ENCODE peak calls at places on chromosomes 6 and 20, in six cellular contexts. U is fibroblast of pulmonary artery, Z is foreskin fibroblast, H is GM12878, D is lower lobe of right lung, K is cardiac fibroblast. N is an unnamed sample.

GRCh38 chr6:20458051-20458894 is 56.6 kb downstream of the E2F3 start:
- DNase-seq in H (no peak), Z (no peak), D (no peak), K (no peak), U (no peak), N (no peak)

GRCh38 chr6:122673345-122673961 is 63.2 kb downstream of the PKIB start:
- DNase-seq in Z (no peak), U (no peak), D (no peak), H (no peak), K (no peak), N (no peak)

GRCh38 chr6:145070791-145071190 is 664.5 kb downstream of the EPM2A start:
- DNase-seq in D (no peak), K (peak), H (no peak), U (peak), Z (peak), N (peak)

GRCh38 chr20:38878798-38879197 is 47.4 kb upstream of the FAM83D start:
- DNase-seq in D (no peak), K (peak), H (no peak), Z (peak), U (peak), N (peak)

GRCh38 chr20:4713401-4713800 is 8.3 kb upstream of the PRND start:
- DNase-seq in Z (no peak), U (no peak), K (peak), H (no peak), D (no peak), N (no peak)

GRCh38 chr20:33933469-33933909 is 60.2 kb upstream of the RALY start:
- DNase-seq in D (peak), K (peak), Z (peak), H (no peak), U (peak), N (peak)

GRCh38 chr6:42304313-42304712 is 86.7 kb upstream of the MRPS10 start:
- DNase-seq in D (no peak), H (no peak), U (no peak), K (no peak), Z (no peak), N (no peak)

GRCh38 chr6:145497006-145497405 is 238.3 kb downstream of the EPM2A start:
- DNase-seq in H (no peak), U (no peak), Z (no peak), D (no peak), K (no peak), N (peak)

GRCh38 chr6:142412241-142412640 is 110.4 kb downstream of the ADGRG6 start:
- DNase-seq in K (no peak), U (no peak), H (no peak), Z (no peak), D (no peak), N (peak)

GRCh38 chr6:128979061-128979460 is 96.1 kb downstream of the LAMA2 start:
- DNase-seq in U (peak), K (peak), D (no peak), H (no peak), Z (peak), N (no peak)

GRCh38 chr6:88609973-88610372 is 353.4 kb downstream of the RNGTT start:
- DNase-seq in U (no peak), Z (no peak), D (no peak), K (no peak), H (no peak), N (no peak)

GRCh38 chr6:75770844-75771243 is 21.8 kb downstream of the MYO6 start:
- DNase-seq in D (no peak), H (no peak), U (no peak), K (no peak), Z (no peak), N (no peak)

GRCh38 chr6:158379336-158379735 is 67.1 kb downstream of the TULP4 start:
- DNase-seq in Z (no peak), K (no peak), D (no peak), U (no peak), H (no peak), N (no peak)

GRCh38 chr6:37017606-37018005 is 12.2 kb downstream of the FGD2 start:
- DNase-seq in H (no peak), K (no peak), Z (no peak), U (no peak), D (no peak), N (no peak)
- TF ChIP-seq CTCF in H (no peak), K (no peak), Z (no peak), U (no peak), D (no peak), N (no peak)

GRCh38 chr6:33248932-33249731 is 22.5 kb downstream of the VPS52 start:
- DNase-seq in K (peak), H (peak), D (peak), Z (peak), U (peak), N (peak)

GRCh38 chr6:33249732-33250625 is 21.7 kb downstream of the VPS52 start:
- DNase-seq in Z (peak), K (peak), H (no peak), U (peak), D (no peak), N (peak)

GRCh38 chr6:33252758-33253157 is 18.9 kb downstream of the VPS52 start:
- DNase-seq in H (no peak), K (peak), U (no peak), D (no peak), Z (peak), N (no peak)

GRCh38 chr6:33251390-33252012 is 20.2 kb downstream of the VPS52 start:
- DNase-seq in D (no peak), H (no peak), Z (peak), K (no peak), U (no peak), N (no peak)

GRCh38 chr6:33250731-33251130 is 20.9 kb downstream of the VPS52 start:
- DNase-seq in H (no peak), K (no peak), Z (no peak), D (no peak), U (no peak), N (no peak)
- H3K4me3 ChIP-seq in H (no peak), K (peak), Z (peak), D (no peak), U (peak), N (no peak)

DNA sequence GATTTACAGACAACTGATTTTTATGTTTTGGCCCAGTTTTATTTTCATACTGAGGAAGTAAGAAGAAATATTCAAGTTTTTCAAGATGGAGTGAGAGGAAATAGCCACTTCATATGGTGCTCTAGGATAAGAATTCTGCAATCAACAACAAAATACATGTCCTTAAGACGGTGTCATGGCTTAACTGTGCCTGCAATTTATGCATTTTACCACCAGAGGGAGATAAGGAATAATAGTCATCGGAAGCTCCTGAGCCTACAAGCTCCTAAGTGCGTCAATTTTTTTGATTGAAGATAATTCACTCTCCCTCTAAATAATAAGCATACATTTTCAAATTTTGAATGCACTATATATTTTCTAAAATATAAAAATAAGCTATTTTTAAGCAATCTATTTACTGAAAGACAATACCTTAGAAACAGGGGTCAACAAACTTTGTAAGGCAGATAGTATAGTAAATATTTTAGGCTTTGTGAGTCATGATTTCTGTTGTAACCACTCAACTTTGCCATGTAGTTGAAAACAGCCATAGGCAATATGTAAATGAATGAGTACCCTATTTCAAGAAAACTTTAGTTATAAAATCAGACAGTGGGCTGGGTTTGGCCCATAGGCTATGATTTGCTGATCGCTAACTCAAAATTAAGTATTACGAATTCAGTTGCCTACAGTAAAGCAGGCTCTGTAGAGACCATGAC is 230.9 kb upstream of the DTNBP1 start:
- DNase-seq in K (peak), Z (peak), U (peak), H (no peak), D (no peak), N (peak)
- TF ChIP-seq CTCF in K (peak), Z (peak), U (peak), H (peak), D (peak), N (peak)

GRCh38 chr20:23415958-23416583 is 5.2 kb downstream of the NAPB start:
- DNase-seq in Z (peak), U (no peak), H (no peak), K (peak), D (no peak), N (no peak)

GRCh38 chr20:23420943-23421925 is at the start of gene NAPB:
- DNase-seq in H (peak), D (peak), U (peak), K (peak), Z (peak), N (peak)

GRCh38 chr20:23419995-23420901 is 1.0 kb downstream of the NAPB start:
- DNase-seq in H (no peak), D (peak), Z (peak), K (peak), U (peak), N (peak)

GRCh38 chr20:23417861-23418260 is 3.4 kb downstream of the NAPB start:
- DNase-seq in K (no peak), Z (no peak), D (no peak), U (no peak), H (no peak), N (no peak)

GRCh38 chr20:23419657-23419994 is 1.7 kb downstream of the NAPB start:
- DNase-seq in K (no peak), Z (no peak), H (no peak), D (no peak), U (no peak), N (no peak)
- H3K4me3 ChIP-seq in K (peak), Z (peak), H (peak), D (peak), U (peak), N (peak)

GRCh38 chr20:62860391-62860923 is 1.2 kb downstream of the TCFL5 start:
- DNase-seq in D (no peak), K (peak), U (peak), H (no peak), Z (peak), N (no peak)
- TF ChIP-seq CTCF in D (no peak), K (no peak), U (peak), H (no peak), Z (no peak), N (peak)

DNA sequence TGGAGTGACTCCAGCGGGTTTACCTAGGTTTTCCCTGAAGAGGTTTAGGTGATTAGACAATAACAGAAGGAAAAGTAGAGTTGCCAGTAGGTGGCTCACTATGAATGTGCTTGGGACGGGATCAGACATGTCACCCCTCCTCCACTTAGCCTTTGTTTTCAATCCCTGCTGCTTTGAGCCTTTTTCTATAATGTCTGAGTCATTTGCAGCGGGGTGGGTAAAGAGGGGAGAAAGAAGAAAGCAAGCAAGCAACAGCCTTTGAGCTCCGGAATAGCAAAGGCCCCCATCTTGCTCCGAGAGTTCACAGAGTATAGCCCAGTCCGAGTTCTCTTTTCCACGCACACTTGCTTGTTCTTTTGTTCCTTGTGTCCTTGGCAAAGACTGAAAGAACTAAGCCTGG is 129.1 kb downstream of the PACRG start:
- DNase-seq in U (peak), D (no peak), K (peak), Z (peak), H (no peak), N (peak)
- H3K4me3 ChIP-seq in U (peak), D (peak), K (no peak), Z (peak), H (no peak), N (no peak)

GRCh38 chr6:52504778-52505127 is 72.1 kb downstream of the TRAM2 start:
- DNase-seq in D (no peak), U (no peak), H (no peak), K (no peak), Z (no peak), N (no peak)

GRCh38 chr6:52503853-52504777 is 72.7 kb downstream of the TRAM2 start:
- DNase-seq in K (peak), U (peak), H (no peak), D (peak), Z (peak), N (peak)

GRCh38 chr6:52505726-52506501 is 70.9 kb downstream of the TRAM2 start:
- DNase-seq in K (no peak), Z (no peak), D (no peak), H (no peak), U (no peak), N (no peak)

GRCh38 chr6:52502306-52503029 is 74.4 kb downstream of the TRAM2 start:
- DNase-seq in U (no peak), Z (no peak), K (no peak), D (no peak), H (no peak), N (no peak)

DNA sequence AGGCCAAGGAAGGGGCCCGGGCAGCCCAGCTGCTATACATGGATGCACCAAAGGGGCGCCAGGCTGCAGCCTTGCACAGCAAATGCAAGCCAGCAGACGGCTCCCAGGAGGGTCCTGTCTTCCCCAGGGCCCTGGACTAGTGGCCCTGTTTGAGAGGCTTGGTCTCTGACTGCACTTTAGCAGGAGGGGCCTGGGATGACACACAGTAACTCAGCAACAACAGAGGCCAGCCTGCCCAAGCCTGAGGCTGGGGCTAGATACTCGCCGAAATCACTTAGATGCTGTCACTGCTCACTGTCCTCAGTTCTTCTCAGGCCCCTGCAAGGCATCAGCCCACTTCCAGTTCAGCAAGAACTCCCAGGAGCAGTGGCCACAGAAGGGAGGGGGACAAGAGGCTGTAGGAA is 73.5 kb downstream of the TRAM2 start:
- DNase-seq in H (no peak), K (peak), Z (no peak), U (no peak), D (no peak), N (peak)
- TF ChIP-seq CTCF in H (no peak), K (peak), Z (no peak), U (no peak), D (no peak), N (peak)

GRCh38 chr6:1200706-1201105 is 111.2 kb upstream of the FOXQ1 start:
- DNase-seq in U (no peak), D (no peak), Z (peak), K (no peak), H (no peak), N (peak)
- H3K4me3 ChIP-seq in U (no peak), D (no peak), Z (peak), K (no peak), H (no peak), N (no peak)

GRCh38 chr6:89711801-89712200 is 73.3 kb upstream of the LYRM2 start:
- DNase-seq in D (no peak), U (no peak), K (no peak), Z (no peak), H (no peak), N (peak)

GRCh38 chr6:89716532-89716931 is 78.0 kb upstream of the LYRM2 start:
- DNase-seq in U (no peak), K (no peak), D (no peak), H (no peak), Z (no peak), N (no peak)
- TF ChIP-seq CTCF in U (no peak), K (no peak), D (no peak), H (no peak), Z (no peak), N (no peak)

GRCh38 chr6:17151888-17152287 is 50.0 kb downstream of the STMND1 start:
- DNase-seq in U (no peak), Z (no peak), K (no peak), D (no peak), H (no peak), N (no peak)
- H3K4me3 ChIP-seq in U (no peak), Z (no peak), K (no peak), D (no peak), H (no peak), N (no peak)